ENCODE peak calls at places on chromosome 10, in six cellular contexts. A, J, P, C, I and Q are unnamed samples.

GRCh38 chr10:78852856-78853255 is 215.9 kb upstream of the ZMIZ1 start:
- DNase-seq in A (no peak), J (peak), P (peak), C (peak), I (peak), Q (peak)

GRCh38 chr10:25028711-25029110 is 12.3 kb downstream of the THNSL1 start:
- DNase-seq in A (no peak), J (no peak), P (no peak), C (no peak), I (no peak), Q (no peak)

GRCh38 chr10:46526682-46527038 is 29.8 kb downstream of the GPRIN2 start:
- DNase-seq in A (no peak), J (no peak), P (peak), C (no peak), I (peak), Q (no peak)

GRCh38 chr10:27998954-27999275 is at the start of gene ODAD2:
- DNase-seq in A (no peak), J (no peak), P (no peak), C (no peak), I (no peak), Q (no peak)

GRCh38 chr10:58752665-58753064 is 240.0 kb downstream of the BICC1 start:
- DNase-seq in A (no peak), J (no peak), P (no peak), C (no peak), I (no peak), Q (no peak)

GRCh38 chr10:15370741-15371701 is at the start of gene FAM171A1:
- DNase-seq in A (peak), J (peak), P (no peak), C (peak), I (peak), Q (peak)

GRCh38 chr10:122097935-122098334 is 109.0 kb downstream of the TACC2 start:
- DNase-seq in A (no peak), J (no peak), P (no peak), C (no peak), I (no peak), Q (no peak)

GRCh38 chr10:96470108-96470743 is 43.5 kb downstream of the TLL2 start:
- DNase-seq in A (no peak), J (peak), P (no peak), C (peak), I (peak), Q (peak)

GRCh38 chr10:73509695-73510094 is 13.9 kb upstream of the PPP3CB start:
- DNase-seq in A (no peak), J (no peak), P (no peak), C (no peak), I (no peak), Q (no peak)

GRCh38 chr10:88791924-88792323 is 10.6 kb upstream of the LIPM start:
- DNase-seq in A (no peak), J (peak), P (no peak), C (peak), I (peak), Q (peak)

GRCh38 chr10:103193107-103193819 is at the start of gene NT5C2:
- DNase-seq in A (peak), J (peak), P (no peak), C (peak), I (peak), Q (peak)

GRCh38 chr10:110141185-110141584 is 66.2 kb upstream of the MXI1 start:
- DNase-seq in A (no peak), J (no peak), P (no peak), C (peak), I (no peak), Q (no peak)

GRCh38 chr10:30751678-30752331 is 122.3 kb upstream of the LYZL2 start:
- DNase-seq in A (no peak), J (no peak), P (no peak), C (peak), I (no peak), Q (peak)

GRCh38 chr10:109963439-109963838 is 40.1 kb upstream of the XPNPEP1 start:
- DNase-seq in A (no peak), J (no peak), P (no peak), C (peak), I (no peak), Q (no peak)

GRCh38 chr10:82814635-82815034 is 939.6 kb downstream of the NRG3 start:
- DNase-seq in A (no peak), J (no peak), P (no peak), C (peak), I (no peak), Q (no peak)